ENCODE peak calls at places on chromosomes 1 and 21, in ten cellular contexts. H is neural progenitor cell, L is right atrium auricular region, S is activated B cell treated with CpG ODN at 0.5 μM for 24 hours, E is brain microvascular endothelial cell, P is cardiac muscle cell, A is NB4, Z is cardiac fibroblast, F is upper lobe of right lung, W is mammary epithelial cell. O is an unnamed sample.

GRCh38 chr1:239976130-239976968 is 115.3 kb upstream of the FMN2 start:
- DNase-seq in L (peak), W (peak), F (no peak), Z (peak), E (peak), H (peak), P (peak), S (no peak), A (peak), O (peak)

GRCh38 chr1:1085911-1086841 is 12.1 kb upstream of the RNF223 start:
- DNase-seq in E (no peak), F (peak), L (no peak), S (no peak), W (no peak), P (no peak), H (no peak), Z (no peak), A (no peak), O (no peak)

GRCh38 chr1:214514032-214514818 is 37.2 kb downstream of the PTPN14 start:
- DNase-seq in P (no peak), H (peak), W (no peak), S (no peak), E (no peak), L (no peak), A (peak), F (no peak), Z (peak), O (no peak)

GRCh38 chr1:230104395-230105244 is 37.6 kb downstream of the GALNT2 start:
- DNase-seq in S (peak), Z (peak), W (peak), E (peak), F (peak), P (peak), L (peak), A (peak), H (peak), O (peak)

GRCh38 chr1:203271962-203272632 is 33.2 kb upstream of the BTG2 start:
- DNase-seq in L (no peak), Z (no peak), F (peak), E (no peak), S (no peak), P (no peak), A (no peak), W (no peak), H (no peak), O (no peak)

GRCh38 chr1:55789466-55789865 is 574.3 kb upstream of the USP24 start:
- DNase-seq in W (no peak), F (no peak), A (no peak), S (no peak), Z (no peak), H (no peak), P (no peak), E (no peak), L (no peak), O (no peak)

GRCh38 chr1:115188680-115189395 is 99.5 kb upstream of the TSPAN2 start:
- DNase-seq in Z (no peak), W (no peak), F (no peak), S (no peak), L (no peak), H (no peak), E (no peak), P (no peak), A (no peak), O (no peak)

GRCh38 chr1:100834779-100835645 is 59.6 kb downstream of the EXTL2 start:
- DNase-seq in S (no peak), E (no peak), A (peak), H (peak), F (no peak), L (no peak), Z (peak), W (peak), P (no peak), O (no peak)

GRCh38 chr1:183670169-183670568 is 17.1 kb upstream of the APOBEC4 start:
- DNase-seq in S (no peak), W (no peak), Z (no peak), A (no peak), E (no peak), F (no peak), P (no peak), L (no peak), H (no peak), O (no peak)
- TF ChIP-seq CTCF in S (no peak), W (peak), Z (no peak), A (no peak), E (peak), F (no peak), P (peak), L (no peak), H (no peak), O (peak)

GRCh38 chr21:35649186-35649585 is 411.1 kb downstream of the SETD4 start:
- DNase-seq in W (peak), H (no peak), E (peak), A (no peak), S (no peak), P (no peak), L (no peak), F (no peak), Z (peak), O (no peak)

GRCh38 chr21:35648512-35648911 is 411.8 kb downstream of the SETD4 start:
- DNase-seq in L (no peak), F (no peak), Z (no peak), H (no peak), S (no peak), E (no peak), A (peak), P (no peak), W (no peak), O (no peak)

GRCh38 chr21:35652196-35652595 is 408.1 kb downstream of the SETD4 start:
- DNase-seq in H (no peak), E (no peak), P (no peak), W (no peak), Z (no peak), F (no peak), A (no peak), L (no peak), S (no peak), O (no peak)

GRCh38 chr21:35651166-35651565 is 409.2 kb downstream of the SETD4 start:
- DNase-seq in E (no peak), A (no peak), Z (no peak), P (no peak), S (no peak), W (no peak), F (no peak), L (no peak), H (peak), O (no peak)

GRCh38 chr21:35652872-35653271 is 407.5 kb downstream of the SETD4 start:
- DNase-seq in Z (no peak), W (no peak), P (no peak), S (no peak), H (no peak), F (no peak), L (no peak), E (no peak), A (peak), O (no peak)
- TF ChIP-seq CTCF in Z (no peak), W (no peak), P (no peak), S (no peak), H (no peak), F (no peak), L (no peak), E (no peak), A (no peak), O (no peak)

DNA sequence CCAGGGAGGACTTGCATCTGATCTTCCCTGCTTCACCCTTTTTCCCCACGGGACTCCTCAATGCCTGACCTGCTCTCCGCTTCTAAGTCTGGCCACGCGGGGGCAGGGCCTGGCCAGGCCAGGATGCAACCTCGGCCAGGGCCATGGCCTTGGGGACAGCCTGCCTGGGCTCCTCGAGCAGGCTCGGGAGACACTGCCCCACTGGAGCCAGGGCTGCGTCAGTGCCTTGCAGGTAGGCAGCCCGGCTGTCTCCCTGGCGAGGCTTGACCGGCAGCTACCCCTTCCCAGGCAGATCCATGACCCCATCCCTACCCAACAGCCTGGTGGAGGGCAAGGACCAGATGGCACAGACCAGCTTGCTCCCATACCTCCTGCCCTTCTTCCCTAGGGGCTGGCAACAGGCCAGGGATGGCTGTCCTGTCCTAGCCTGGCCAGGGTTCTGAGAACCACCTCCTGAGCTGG is 2.7 kb upstream of the PRDM16 start:
- DNase-seq in S (no peak), H (peak), Z (peak), E (no peak), P (peak), A (no peak), L (no peak), F (peak), W (no peak), O (peak)
- TF ChIP-seq CTCF in S (no peak), H (peak), Z (peak), E (peak), P (peak), A (no peak), L (peak), F (peak), W (no peak), O (no peak)

GRCh38 chr1:113255728-113256347 is 134.5 kb upstream of the MAGI3 start:
- DNase-seq in P (no peak), H (peak), W (no peak), S (no peak), Z (no peak), F (no peak), A (no peak), L (no peak), E (no peak), O (no peak)

GRCh38 chr1:113253187-113253966 is 136.9 kb upstream of the MAGI3 start:
- DNase-seq in S (no peak), Z (no peak), H (peak), P (no peak), W (no peak), L (no peak), F (no peak), A (no peak), E (no peak), O (no peak)

GRCh38 chr1:113252166-113252565 is 138.1 kb upstream of the MAGI3 start:
- DNase-seq in F (no peak), L (no peak), H (peak), P (no peak), E (no peak), W (no peak), S (no peak), Z (no peak), A (no peak), O (no peak)

GRCh38 chr1:113255038-113255727 is 135.1 kb upstream of the MAGI3 start:
- DNase-seq in P (no peak), L (no peak), H (peak), W (no peak), Z (no peak), E (no peak), A (no peak), F (no peak), S (no peak), O (no peak)

DNA sequence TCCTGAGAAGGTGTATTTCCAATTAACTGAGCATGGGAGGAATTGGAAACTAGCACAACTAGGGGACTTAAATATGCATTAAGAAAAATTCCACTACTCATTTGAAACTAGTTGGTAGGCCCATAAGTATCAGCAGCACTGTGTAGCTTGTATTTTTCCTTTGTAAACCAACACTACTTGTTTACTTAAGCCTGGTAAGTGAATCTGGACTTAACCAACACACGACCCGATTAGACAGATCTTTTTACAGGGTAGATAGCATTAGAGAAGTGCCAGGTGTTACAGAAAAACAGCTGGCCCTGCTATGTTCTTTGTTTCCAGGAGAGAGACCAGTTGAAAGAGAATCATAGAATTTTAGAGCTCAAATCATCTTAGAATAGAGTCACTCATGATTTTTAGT is 136.3 kb upstream of the MAGI3 start:
- DNase-seq in L (no peak), H (peak), A (no peak), P (no peak), W (no peak), F (no peak), S (no peak), Z (no peak), E (no peak), O (no peak)
- TF ChIP-seq CTCF in L (no peak), H (no peak), A (no peak), P (no peak), W (no peak), F (no peak), S (no peak), Z (no peak), E (no peak), O (no peak)

GRCh38 chr1:29124366-29125236 is 898 bp upstream of the TMEM200B start:
- DNase-seq in H (peak), L (peak), W (peak), F (peak), Z (peak), P (peak), E (peak), A (peak), S (peak), O (peak)
- TF ChIP-seq CTCF in H (peak), L (peak), W (peak), F (peak), Z (peak), P (peak), E (peak), A (no peak), S (no peak), O (peak)

GRCh38 chr1:31789259-31790065 is 25.3 kb upstream of the ADGRB2 start:
- DNase-seq in S (peak), H (peak), F (peak), E (peak), A (peak), L (peak), Z (peak), P (peak), W (peak), O (peak)
- TF ChIP-seq CTCF in S (no peak), H (peak), F (peak), E (peak), A (peak), L (peak), Z (peak), P (peak), W (peak), O (peak)

GRCh38 chr1:87086120-87086519 is 171.7 kb downstream of the HS2ST1 start:
- DNase-seq in S (no peak), L (no peak), W (no peak), P (no peak), Z (no peak), F (no peak), H (no peak), A (no peak), E (no peak), O (no peak)

GRCh38 chr1:87089823-87090222 is 175.4 kb downstream of the HS2ST1 start:
- DNase-seq in F (no peak), H (peak), A (no peak), S (no peak), Z (no peak), E (no peak), W (no peak), P (no peak), L (no peak), O (no peak)

GRCh38 chr1:87089070-87089736 is 174.8 kb downstream of the HS2ST1 start:
- DNase-seq in F (no peak), W (peak), Z (no peak), L (no peak), A (no peak), E (no peak), S (no peak), H (peak), P (no peak), O (no peak)

DNA sequence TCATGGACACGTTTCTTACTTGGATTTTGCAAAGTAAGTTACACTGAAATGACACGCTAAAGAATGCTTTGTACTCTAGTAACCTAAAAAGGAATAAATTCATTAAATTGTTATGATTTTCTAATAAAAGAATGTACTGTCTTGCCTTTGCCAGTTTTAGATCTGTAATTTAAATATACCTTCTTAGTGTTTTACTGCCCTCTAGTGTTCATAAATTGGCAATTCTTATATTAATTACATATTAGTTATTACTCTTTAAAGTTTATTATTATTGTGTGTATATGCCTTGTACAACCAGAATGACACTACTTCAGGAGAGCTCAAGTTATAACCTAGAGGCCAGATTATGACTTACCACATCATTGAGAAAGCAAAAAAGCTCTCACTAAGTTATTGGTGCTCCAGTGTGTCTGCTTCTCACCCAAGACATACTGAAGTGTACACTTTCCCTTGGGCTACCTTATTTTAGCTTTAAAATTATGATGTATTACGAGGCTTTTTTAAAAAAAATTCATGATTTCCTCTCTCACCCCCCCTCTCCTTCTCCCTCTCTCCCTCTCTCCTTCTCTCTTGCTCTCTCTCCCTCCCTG is 169.9 kb downstream of the HS2ST1 start:
- DNase-seq in Z (peak), W (no peak), P (peak), E (no peak), A (peak), S (no peak), F (no peak), L (no peak), H (peak), O (no peak)
- TF ChIP-seq CTCF in Z (peak), W (peak), P (peak), E (no peak), A (no peak), S (peak), F (peak), L (peak), H (peak), O (peak)

DNA sequence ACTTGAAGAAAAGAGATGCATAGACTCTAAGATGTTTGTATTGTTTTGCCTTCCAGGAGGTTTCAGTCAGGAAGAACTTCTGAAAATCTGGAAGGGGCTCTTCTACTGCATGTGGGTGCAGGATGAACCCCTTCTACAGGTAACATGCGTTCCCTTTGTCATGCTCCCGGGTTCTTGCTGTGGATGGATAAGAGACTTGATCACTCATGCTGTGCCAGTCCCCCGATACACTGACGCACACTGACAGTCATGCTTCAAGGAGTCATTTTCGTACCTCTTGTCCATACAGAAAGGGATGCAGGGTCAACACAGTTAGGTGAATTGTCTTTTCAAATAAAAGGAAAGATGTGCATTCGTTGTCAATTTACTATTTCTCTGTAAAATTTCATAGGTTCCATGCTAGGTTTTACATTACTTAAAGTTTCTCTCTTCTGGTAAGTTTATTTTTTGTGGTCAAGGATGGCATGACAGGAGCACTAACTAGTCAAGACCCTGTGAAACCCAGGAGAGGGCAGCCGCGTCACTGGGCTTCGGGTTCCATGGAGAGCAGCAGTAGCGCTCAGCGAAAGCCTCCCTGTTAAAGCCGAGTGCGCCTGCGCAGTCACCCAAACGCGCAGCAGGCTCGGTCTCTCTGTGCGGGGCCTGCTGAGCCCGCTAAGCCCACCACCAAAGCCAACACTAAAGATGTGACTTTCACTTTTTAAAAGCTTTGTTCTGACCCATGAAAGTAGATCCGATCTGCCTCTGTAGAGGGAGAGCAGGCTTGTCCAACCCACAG is 10.7 kb downstream of the RRP1B start:
- DNase-seq in E (no peak), Z (no peak), H (no peak), W (no peak), P (no peak), A (no peak), L (no peak), S (no peak), F (no peak), O (no peak)
- TF ChIP-seq CTCF in E (no peak), Z (no peak), H (no peak), W (no peak), P (no peak), A (no peak), L (no peak), S (no peak), F (no peak), O (no peak)

GRCh38 chr1:151511636-151512215 is 539 bp downstream of the CGN start:
- DNase-seq in A (peak), S (peak), F (peak), W (peak), E (no peak), P (peak), Z (no peak), L (peak), H (peak), O (no peak)
- TF ChIP-seq CTCF in A (no peak), S (no peak), F (no peak), W (no peak), E (peak), P (peak), Z (no peak), L (no peak), H (peak), O (no peak)